ENCODE peak calls at places on chromosomes 11 and 22, in nine cellular contexts. O, S, E, L, B, X, Q, G and A are unnamed samples.

GRCh38 chr22:17476838-17477237 is 86.5 kb upstream of the SLC25A18 start:
- DNase-seq in B (peak; percentile 14), L (no peak), O (no peak), E (no peak), Q (no peak), X (no peak), S (no peak), G (no peak), A (no peak)

GRCh38 chr11:65476632-65477270 is 22.1 kb upstream of the MALAT1 start:
- DNase-seq in X (no peak), S (peak; percentile 72), E (no peak), L (peak; percentile 81), G (no peak), B (no peak), O (no peak), Q (no peak), A (no peak)

GRCh38 chr22:46263208-46263575 is at the start of gene PKDREJ:
- DNase-seq in Q (no peak), X (no peak), L (no peak), E (no peak), O (no peak), B (no peak), G (no peak), S (peak; percentile 64), A (no peak)

GRCh38 chr11:41983458-41983857 is 524.0 kb upstream of the LRRC4C start:
- DNase-seq in B (no peak), X (no peak), L (no peak), S (no peak), O (no peak), G (peak; percentile 47), Q (no peak), E (no peak), A (no peak)

GRCh38 chr22:42188808-42189447 is 58.3 kb upstream of the CYP2D6 start:
- DNase-seq in S (no peak), O (peak; percentile 62), L (peak; percentile 21), E (no peak), X (no peak), B (peak; percentile 20), Q (no peak), G (peak; percentile 60), A (no peak)

GRCh38 chr11:8269636-8270035 is 6.0 kb upstream of the LMO1 start:
- DNase-seq in O (no peak), X (no peak), E (no peak), B (no peak), Q (no peak), L (no peak), G (no peak), S (no peak), A (no peak)

GRCh38 chr11:57424137-57424801 is 2.7 kb downstream of the SLC43A3 start:
- DNase-seq in X (no peak), B (no peak), G (no peak), O (no peak), L (no peak), Q (no peak), E (no peak), S (no peak), A (no peak)

GRCh38 chr22:50015451-50016307 is 3.1 kb upstream of the IL17REL start:
- DNase-seq in L (peak; percentile 5), O (no peak), X (no peak), B (no peak), E (no peak), S (peak; percentile 57), Q (no peak), G (no peak), A (no peak)

GRCh38 chr22:35561796-35562526 is 21.3 kb downstream of the RASD2 start:
- DNase-seq in Q (no peak), B (peak; percentile 91), S (no peak), L (no peak), X (no peak), G (peak; percentile 31), O (peak; percentile 38), E (no peak), A (no peak)

GRCh38 chr11:104073950-104074349 is 37.5 kb downstream of the DDI1 start:
- DNase-seq in E (no peak), S (no peak), B (no peak), X (peak; percentile 16), G (peak; percentile 38), Q (no peak), O (no peak), L (no peak), A (no peak)

GRCh38 chr11:63841554-63841953 is 2.6 kb downstream of the MARK2 start:
- DNase-seq in G (peak; percentile 80), L (no peak), X (peak; percentile 65), E (no peak), S (no peak), B (peak; percentile 37), O (peak; percentile 52), Q (no peak), A (no peak)

GRCh38 chr11:73913472-73913871 is 36.7 kb downstream of the PAAF1 start:
- DNase-seq in E (no peak), O (no peak), L (no peak), G (no peak), Q (no peak), B (no peak), S (no peak), X (no peak), A (no peak)

GRCh38 chr11:68424981-68425865 is 35.3 kb upstream of the PPP6R3 start:
- DNase-seq in O (no peak), X (no peak), L (no peak), S (no peak), B (no peak), Q (no peak), G (no peak), E (no peak), A (no peak)

GRCh38 chr11:61718046-61718531 is 34.3 kb upstream of the MYRF start:
- DNase-seq in B (no peak), S (no peak), E (no peak), G (no peak), Q (no peak), L (peak; percentile 46), X (no peak), O (no peak), A (no peak)

GRCh38 chr11:85756401-85757200 is 54.3 kb downstream of the SYTL2 start:
- DNase-seq in O (no peak), S (no peak), X (no peak), G (peak; percentile 19), Q (no peak), B (no peak), E (no peak), L (peak; percentile 78), A (peak; percentile 94)

GRCh38 chr11:104968856-104969776 is 742 bp upstream of the CASP4 start:
- DNase-seq in E (peak; percentile 53), O (peak; percentile 4), X (peak; percentile 71), B (peak; percentile 36), S (peak; percentile 73), L (peak; percentile 10), Q (no peak), G (peak; percentile 18), A (no peak)

GRCh38 chr11:116413861-116414260 is 358.9 kb downstream of the BUD13 start:
- DNase-seq in O (no peak), Q (no peak), E (peak; percentile 57), L (no peak), S (no peak), B (no peak), G (no peak), X (no peak), A (no peak)

GRCh38 chr22:40593460-40594273 is 42.9 kb downstream of the MRTFA start:
- DNase-seq in B (no peak), O (no peak), S (no peak), G (no peak), Q (no peak), E (no peak), L (no peak), X (peak; percentile 26), A (no peak)

GRCh38 chr11:74634537-74634936 is 42.2 kb downstream of the POLD3 start:
- DNase-seq in O (peak; percentile 36), B (peak; percentile 75), X (peak; percentile 23), S (no peak), Q (no peak), L (peak; percentile 14), E (no peak), G (peak; percentile 81), A (peak; percentile 31)

GRCh38 chr22:20582520-20583361 is 75.3 kb downstream of the MED15 start:
- DNase-seq in X (no peak), E (no peak), S (no peak), B (no peak), L (no peak), O (no peak), Q (no peak), G (no peak), A (no peak)

GRCh38 chr22:19174106-19175025 is 4.2 kb downstream of the SLC25A1 start:
- DNase-seq in L (no peak), G (peak; percentile 21), E (no peak), Q (no peak), B (peak; percentile 75), S (peak; percentile 90), O (no peak), X (peak; percentile 46), A (no peak)

GRCh38 chr22:45064313-45065268 is 54.8 kb upstream of the PHF21B start:
- DNase-seq in X (peak; percentile 90), L (no peak), G (peak; percentile 71), Q (no peak), O (peak; percentile 5), B (peak; percentile 56), E (no peak), S (no peak), A (no peak)

GRCh38 chr11:113632981-113633380 is 73.1 kb downstream of the TMPRSS5 start:
- DNase-seq in G (peak; percentile 33), L (no peak), S (peak; percentile 71), O (no peak), Q (no peak), X (peak; percentile 24), B (peak; percentile 32), E (no peak), A (no peak)

GRCh38 chr11:35011389-35011788 is 95.0 kb downstream of the PDHX start:
- DNase-seq in E (no peak), G (peak; percentile 77), L (no peak), X (no peak), Q (no peak), S (no peak), O (no peak), B (no peak), A (no peak)

GRCh38 chr11:66247295-66247694 is 21.1 kb upstream of the RAB1B start:
- DNase-seq in L (no peak), X (no peak), E (no peak), Q (no peak), G (no peak), O (no peak), S (no peak), B (no peak), A (no peak)

GRCh38 chr11:132054822-132055221 is 684.4 kb downstream of the NTM start:
- DNase-seq in Q (no peak), S (no peak), G (peak; percentile 20), L (no peak), O (no peak), X (peak; percentile 91), B (peak; percentile 83), E (no peak), A (no peak)

GRCh38 chr22:48702573-48703264 is 1125.0 kb downstream of the BRD1 start:
- DNase-seq in O (peak; percentile 68), G (no peak), E (no peak), S (no peak), B (no peak), L (no peak), X (no peak), Q (peak; percentile 26), A (no peak)

GRCh38 chr11:126446581-126446980 is 91.1 kb downstream of the ST3GAL4 start:
- DNase-seq in L (no peak), G (no peak), X (no peak), S (no peak), O (no peak), Q (no peak), B (no peak), E (no peak), A (no peak)

GRCh38 chr11:102010776-102011500 is 36.3 kb upstream of the CFAP300 start:
- DNase-seq in O (peak; percentile 75), E (no peak), B (peak; percentile 90), L (peak; percentile 79), X (peak; percentile 95), G (peak; percentile 99), Q (no peak), S (peak; percentile 76), A (peak; percentile 19)

GRCh38 chr22:36366291-36366708 is 21.5 kb downstream of the MYH9 start:
- DNase-seq in L (no peak), G (no peak), E (no peak), B (peak; percentile 62), S (peak; percentile 90), Q (no peak), O (no peak), X (no peak), A (no peak)

GRCh38 chr11:114171257-114172054 is 111.9 kb downstream of the ZBTB16 start:
- DNase-seq in G (no peak), X (no peak), Q (no peak), E (no peak), S (peak; percentile 95), O (no peak), L (peak; percentile 79), B (peak; percentile 59), A (no peak)